ENCODE peak calls at places on chromosome 11, in six cellular contexts. One of them, this sample, is unnamed.

GRCh38 chr11:6387811-6388599 is 2.3 kb upstream of the SMPD1 start:
- DNase-seq in stimulated activated CD8-positive, alpha-beta memory T cell treated with anti-CD3 and anti-CD28 coated beads, Interleukin-15, amount 100 ng/mL, for 24 hours: no peak
- DNase-seq in A172: no peak
- DNase-seq in activated gamma-delta T cell treated with anti-CD3 and anti-CD28 coated beads, Interleukin-2, amount 50 U/mL, for 16 hours: no peak
- DNase-seq in LHCN-M2: peak; percentile 26
- DNase-seq in GM23248: peak; percentile 36
- DNase-seq in this sample: peak; percentile 41

GRCh38 chr11:76798202-76798581 is 15.0 kb downstream of the TSKU start:
- DNase-seq in stimulated activated CD8-positive, alpha-beta memory T cell treated with anti-CD3 and anti-CD28 coated beads, Interleukin-15, amount 100 ng/mL, for 24 hours: no peak
- DNase-seq in activated gamma-delta T cell treated with anti-CD3 and anti-CD28 coated beads, Interleukin-2, amount 50 U/mL, for 16 hours: no peak
- DNase-seq in A172: no peak
- DNase-seq in GM23248: no peak
- DNase-seq in LHCN-M2: no peak
- DNase-seq in this sample: no peak

GRCh38 chr11:134445601-134446325 is 33.7 kb upstream of the B3GAT1 start:
- DNase-seq in GM23248: no peak
- DNase-seq in LHCN-M2: no peak
- DNase-seq in stimulated activated CD8-positive, alpha-beta memory T cell treated with anti-CD3 and anti-CD28 coated beads, Interleukin-15, amount 100 ng/mL, for 24 hours: no peak
- DNase-seq in activated gamma-delta T cell treated with anti-CD3 and anti-CD28 coated beads, Interleukin-2, amount 50 U/mL, for 16 hours: no peak
- DNase-seq in A172: peak; percentile 40
- DNase-seq in this sample: no peak

GRCh38 chr11:8807544-8808225 is 103.3 kb upstream of the AKIP1 start:
- DNase-seq in activated gamma-delta T cell treated with anti-CD3 and anti-CD28 coated beads, Interleukin-2, amount 50 U/mL, for 16 hours: no peak
- DNase-seq in A172: peak; percentile 89
- DNase-seq in GM23248: peak; percentile 84
- DNase-seq in stimulated activated CD8-positive, alpha-beta memory T cell treated with anti-CD3 and anti-CD28 coated beads, Interleukin-15, amount 100 ng/mL, for 24 hours: no peak
- DNase-seq in LHCN-M2: peak; percentile 99
- DNase-seq in this sample: peak; percentile 78

GRCh38 chr11:8810331-8811301 is 100.4 kb upstream of the AKIP1 start:
- DNase-seq in LHCN-M2: peak; percentile 87
- DNase-seq in GM23248: peak; percentile 90
- DNase-seq in activated gamma-delta T cell treated with anti-CD3 and anti-CD28 coated beads, Interleukin-2, amount 50 U/mL, for 16 hours: no peak
- DNase-seq in stimulated activated CD8-positive, alpha-beta memory T cell treated with anti-CD3 and anti-CD28 coated beads, Interleukin-15, amount 100 ng/mL, for 24 hours: no peak
- DNase-seq in A172: peak; percentile 77
- DNase-seq in this sample: peak; percentile 83

GRCh38 chr11:126519653-126520573 is 164.4 kb downstream of the ST3GAL4 start:
- DNase-seq in stimulated activated CD8-positive, alpha-beta memory T cell treated with anti-CD3 and anti-CD28 coated beads, Interleukin-15, amount 100 ng/mL, for 24 hours: no peak
- DNase-seq in LHCN-M2: peak; percentile 22
- DNase-seq in GM23248: no peak
- DNase-seq in activated gamma-delta T cell treated with anti-CD3 and anti-CD28 coated beads, Interleukin-2, amount 50 U/mL, for 16 hours: no peak
- DNase-seq in A172: no peak
- DNase-seq in this sample: no peak

GRCh38 chr11:22761066-22761465 is 68.5 kb downstream of the SVIP start:
- DNase-seq in LHCN-M2: no peak
- DNase-seq in GM23248: no peak
- DNase-seq in activated gamma-delta T cell treated with anti-CD3 and anti-CD28 coated beads, Interleukin-2, amount 50 U/mL, for 16 hours: no peak
- DNase-seq in A172: no peak
- DNase-seq in stimulated activated CD8-positive, alpha-beta memory T cell treated with anti-CD3 and anti-CD28 coated beads, Interleukin-15, amount 100 ng/mL, for 24 hours: no peak
- DNase-seq in this sample: no peak

GRCh38 chr11:124483422-124483821 is 37.9 kb upstream of the OR8B8 start:
- DNase-seq in stimulated activated CD8-positive, alpha-beta memory T cell treated with anti-CD3 and anti-CD28 coated beads, Interleukin-15, amount 100 ng/mL, for 24 hours: no peak
- DNase-seq in LHCN-M2: no peak
- DNase-seq in A172: no peak
- DNase-seq in activated gamma-delta T cell treated with anti-CD3 and anti-CD28 coated beads, Interleukin-2, amount 50 U/mL, for 16 hours: no peak
- DNase-seq in GM23248: no peak
- DNase-seq in this sample: no peak

GRCh38 chr11:2655320-2655719 is 44.5 kb downstream of the KCNQ1OT1 start:
- DNase-seq in LHCN-M2: no peak
- DNase-seq in GM23248: no peak
- DNase-seq in stimulated activated CD8-positive, alpha-beta memory T cell treated with anti-CD3 and anti-CD28 coated beads, Interleukin-15, amount 100 ng/mL, for 24 hours: no peak
- DNase-seq in A172: no peak
- DNase-seq in activated gamma-delta T cell treated with anti-CD3 and anti-CD28 coated beads, Interleukin-2, amount 50 U/mL, for 16 hours: no peak
- DNase-seq in this sample: no peak

GRCh38 chr11:119461250-119461963 is 38.4 kb upstream of the THY1 start:
- DNase-seq in activated gamma-delta T cell treated with anti-CD3 and anti-CD28 coated beads, Interleukin-2, amount 50 U/mL, for 16 hours: no peak
- DNase-seq in LHCN-M2: peak; percentile 45
- DNase-seq in GM23248: peak; percentile 35
- DNase-seq in A172: no peak
- DNase-seq in stimulated activated CD8-positive, alpha-beta memory T cell treated with anti-CD3 and anti-CD28 coated beads, Interleukin-15, amount 100 ng/mL, for 24 hours: no peak
- DNase-seq in this sample: no peak

GRCh38 chr11:27282141-27282590 is 80.8 kb downstream of the CCDC34 start:
- DNase-seq in LHCN-M2: peak; percentile 94
- DNase-seq in A172: peak; percentile 63
- DNase-seq in stimulated activated CD8-positive, alpha-beta memory T cell treated with anti-CD3 and anti-CD28 coated beads, Interleukin-15, amount 100 ng/mL, for 24 hours: no peak
- DNase-seq in GM23248: peak; percentile 92
- DNase-seq in activated gamma-delta T cell treated with anti-CD3 and anti-CD28 coated beads, Interleukin-2, amount 50 U/mL, for 16 hours: no peak
- DNase-seq in this sample: peak; percentile 64

GRCh38 chr11:71474141-71474770 is 21.3 kb downstream of the NADSYN1 start:
- DNase-seq in GM23248: no peak
- DNase-seq in LHCN-M2: no peak
- DNase-seq in stimulated activated CD8-positive, alpha-beta memory T cell treated with anti-CD3 and anti-CD28 coated beads, Interleukin-15, amount 100 ng/mL, for 24 hours: no peak
- DNase-seq in A172: no peak
- DNase-seq in activated gamma-delta T cell treated with anti-CD3 and anti-CD28 coated beads, Interleukin-2, amount 50 U/mL, for 16 hours: no peak
- DNase-seq in this sample: no peak

GRCh38 chr11:111006207-111006606 is 239.3 kb upstream of the POU2AF2 start:
- DNase-seq in LHCN-M2: no peak
- DNase-seq in GM23248: no peak
- DNase-seq in stimulated activated CD8-positive, alpha-beta memory T cell treated with anti-CD3 and anti-CD28 coated beads, Interleukin-15, amount 100 ng/mL, for 24 hours: no peak
- DNase-seq in activated gamma-delta T cell treated with anti-CD3 and anti-CD28 coated beads, Interleukin-2, amount 50 U/mL, for 16 hours: no peak
- DNase-seq in A172: no peak
- DNase-seq in this sample: no peak

GRCh38 chr11:47020793-47021624 is 84.4 kb downstream of the CSTPP1 start:
- DNase-seq in activated gamma-delta T cell treated with anti-CD3 and anti-CD28 coated beads, Interleukin-2, amount 50 U/mL, for 16 hours: no peak
- DNase-seq in A172: peak; percentile 21
- DNase-seq in GM23248: no peak
- DNase-seq in LHCN-M2: peak; percentile 38
- DNase-seq in stimulated activated CD8-positive, alpha-beta memory T cell treated with anti-CD3 and anti-CD28 coated beads, Interleukin-15, amount 100 ng/mL, for 24 hours: no peak
- DNase-seq in this sample: no peak

GRCh38 chr11:2150206-2150847 is 10.7 kb downstream of the INS start:
- DNase-seq in stimulated activated CD8-positive, alpha-beta memory T cell treated with anti-CD3 and anti-CD28 coated beads, Interleukin-15, amount 100 ng/mL, for 24 hours: no peak
- DNase-seq in activated gamma-delta T cell treated with anti-CD3 and anti-CD28 coated beads, Interleukin-2, amount 50 U/mL, for 16 hours: no peak
- DNase-seq in GM23248: peak; percentile 54
- DNase-seq in LHCN-M2: peak; percentile 65
- DNase-seq in A172: peak; percentile 28
- DNase-seq in this sample: peak; percentile 69

GRCh38 chr11:77525455-77526091 is 51.7 kb upstream of the PAK1 start:
- DNase-seq in activated gamma-delta T cell treated with anti-CD3 and anti-CD28 coated beads, Interleukin-2, amount 50 U/mL, for 16 hours: no peak
- DNase-seq in A172: no peak
- DNase-seq in GM23248: peak; percentile 31
- DNase-seq in stimulated activated CD8-positive, alpha-beta memory T cell treated with anti-CD3 and anti-CD28 coated beads, Interleukin-15, amount 100 ng/mL, for 24 hours: no peak
- DNase-seq in LHCN-M2: no peak
- DNase-seq in this sample: no peak

GRCh38 chr11:76606102-76606793 is 64.3 kb downstream of the LRRC32 start:
- DNase-seq in activated gamma-delta T cell treated with anti-CD3 and anti-CD28 coated beads, Interleukin-2, amount 50 U/mL, for 16 hours: no peak
- DNase-seq in GM23248: peak; percentile 80
- DNase-seq in LHCN-M2: no peak
- DNase-seq in A172: no peak
- DNase-seq in stimulated activated CD8-positive, alpha-beta memory T cell treated with anti-CD3 and anti-CD28 coated beads, Interleukin-15, amount 100 ng/mL, for 24 hours: no peak
- DNase-seq in this sample: no peak

GRCh38 chr11:108221981-108222685 is at the start of gene NPAT:
- DNase-seq in activated gamma-delta T cell treated with anti-CD3 and anti-CD28 coated beads, Interleukin-2, amount 50 U/mL, for 16 hours: no peak
- DNase-seq in A172: no peak
- DNase-seq in stimulated activated CD8-positive, alpha-beta memory T cell treated with anti-CD3 and anti-CD28 coated beads, Interleukin-15, amount 100 ng/mL, for 24 hours: no peak
- DNase-seq in LHCN-M2: no peak
- DNase-seq in GM23248: no peak
- DNase-seq in this sample: no peak

GRCh38 chr11:93821617-93822016 is 28.8 kb downstream of the VSTM5 start:
- DNase-seq in LHCN-M2: no peak
- DNase-seq in stimulated activated CD8-positive, alpha-beta memory T cell treated with anti-CD3 and anti-CD28 coated beads, Interleukin-15, amount 100 ng/mL, for 24 hours: no peak
- DNase-seq in GM23248: no peak
- DNase-seq in activated gamma-delta T cell treated with anti-CD3 and anti-CD28 coated beads, Interleukin-2, amount 50 U/mL, for 16 hours: no peak
- DNase-seq in A172: no peak
- DNase-seq in this sample: no peak

GRCh38 chr11:71929491-71929890 is 645 bp downstream of the RNF121 start:
- DNase-seq in stimulated activated CD8-positive, alpha-beta memory T cell treated with anti-CD3 and anti-CD28 coated beads, Interleukin-15, amount 100 ng/mL, for 24 hours: no peak
- DNase-seq in GM23248: peak; percentile 4
- DNase-seq in activated gamma-delta T cell treated with anti-CD3 and anti-CD28 coated beads, Interleukin-2, amount 50 U/mL, for 16 hours: no peak
- DNase-seq in LHCN-M2: no peak
- DNase-seq in A172: no peak
- DNase-seq in this sample: no peak

GRCh38 chr11:441418-442274 is at the start of gene ANO9:
- DNase-seq in GM23248: no peak
- DNase-seq in A172: no peak
- DNase-seq in activated gamma-delta T cell treated with anti-CD3 and anti-CD28 coated beads, Interleukin-2, amount 50 U/mL, for 16 hours: no peak
- DNase-seq in LHCN-M2: no peak
- DNase-seq in stimulated activated CD8-positive, alpha-beta memory T cell treated with anti-CD3 and anti-CD28 coated beads, Interleukin-15, amount 100 ng/mL, for 24 hours: no peak
- DNase-seq in this sample: no peak

GRCh38 chr11:66864924-66865697 is 8.2 kb downstream of the LRFN4 start:
- DNase-seq in stimulated activated CD8-positive, alpha-beta memory T cell treated with anti-CD3 and anti-CD28 coated beads, Interleukin-15, amount 100 ng/mL, for 24 hours: no peak
- DNase-seq in activated gamma-delta T cell treated with anti-CD3 and anti-CD28 coated beads, Interleukin-2, amount 50 U/mL, for 16 hours: no peak
- DNase-seq in GM23248: peak; percentile 21
- DNase-seq in A172: no peak
- DNase-seq in LHCN-M2: no peak
- DNase-seq in this sample: no peak

GRCh38 chr11:93489841-93490240 is 53.4 kb downstream of the SMCO4 start:
- DNase-seq in LHCN-M2: no peak
- DNase-seq in A172: no peak
- DNase-seq in activated gamma-delta T cell treated with anti-CD3 and anti-CD28 coated beads, Interleukin-2, amount 50 U/mL, for 16 hours: no peak
- DNase-seq in stimulated activated CD8-positive, alpha-beta memory T cell treated with anti-CD3 and anti-CD28 coated beads, Interleukin-15, amount 100 ng/mL, for 24 hours: no peak
- DNase-seq in GM23248: no peak
- DNase-seq in this sample: no peak

GRCh38 chr11:11336664-11337063 is 16.4 kb downstream of the CSNK2A3 start:
- DNase-seq in activated gamma-delta T cell treated with anti-CD3 and anti-CD28 coated beads, Interleukin-2, amount 50 U/mL, for 16 hours: no peak
- DNase-seq in LHCN-M2: no peak
- DNase-seq in GM23248: no peak
- DNase-seq in stimulated activated CD8-positive, alpha-beta memory T cell treated with anti-CD3 and anti-CD28 coated beads, Interleukin-15, amount 100 ng/mL, for 24 hours: no peak
- DNase-seq in A172: no peak
- DNase-seq in this sample: no peak

GRCh38 chr11:72751293-72752087 is 718 bp downstream of the ARAP1 start:
- DNase-seq in GM23248: no peak
- DNase-seq in stimulated activated CD8-positive, alpha-beta memory T cell treated with anti-CD3 and anti-CD28 coated beads, Interleukin-15, amount 100 ng/mL, for 24 hours: no peak
- DNase-seq in activated gamma-delta T cell treated with anti-CD3 and anti-CD28 coated beads, Interleukin-2, amount 50 U/mL, for 16 hours: peak; percentile 13
- DNase-seq in LHCN-M2: no peak
- DNase-seq in A172: peak; percentile 16
- DNase-seq in this sample: no peak

GRCh38 chr11:57294225-57295131 is 30.3 kb downstream of the TNKS1BP1 start:
- DNase-seq in GM23248: peak; percentile 87
- DNase-seq in activated gamma-delta T cell treated with anti-CD3 and anti-CD28 coated beads, Interleukin-2, amount 50 U/mL, for 16 hours: no peak
- DNase-seq in stimulated activated CD8-positive, alpha-beta memory T cell treated with anti-CD3 and anti-CD28 coated beads, Interleukin-15, amount 100 ng/mL, for 24 hours: no peak
- DNase-seq in LHCN-M2: peak; percentile 77
- DNase-seq in A172: peak; percentile 54
- DNase-seq in this sample: no peak

GRCh38 chr11:26578998-26579635 is 7.1 kb upstream of the MUC15 start:
- DNase-seq in stimulated activated CD8-positive, alpha-beta memory T cell treated with anti-CD3 and anti-CD28 coated beads, Interleukin-15, amount 100 ng/mL, for 24 hours: no peak
- DNase-seq in A172: no peak
- DNase-seq in activated gamma-delta T cell treated with anti-CD3 and anti-CD28 coated beads, Interleukin-2, amount 50 U/mL, for 16 hours: no peak
- DNase-seq in LHCN-M2: no peak
- DNase-seq in GM23248: peak; percentile 65
- DNase-seq in this sample: peak; percentile 8